ENCODE peak calls at places on chromosomes 6 and 20, in seven cellular contexts. F, R, M, Y, O, X and L are unnamed samples.

GRCh38 chr6:122799916-122800701 is 11.1 kb downstream of the SMPDL3A start:
- DNase-seq in F (no peak), M (no peak), R (no peak), Y (no peak), O (no peak), X (no peak), L (no peak)

GRCh38 chr6:111767752-111768430 is 105.4 kb downstream of the FYN start:
- DNase-seq in O (no peak), F (no peak), Y (no peak), R (no peak), M (no peak), X (no peak), L (no peak)

GRCh38 chr6:106973841-106974336 is 640 bp downstream of the CD24 start:
- DNase-seq in Y (no peak), F (no peak), M (peak), X (no peak), R (no peak), O (peak), L (no peak)

GRCh38 chr20:42706762-42707161 is 482.9 kb downstream of the PTPRT start:
- DNase-seq in F (no peak), Y (no peak), R (no peak), X (no peak), O (no peak), M (no peak), L (no peak)

GRCh38 chr6:27688014-27688586 is 215.2 kb upstream of the ZNF184 start:
- DNase-seq in O (peak), X (peak), R (peak), F (peak), Y (peak), M (peak), L (peak)

GRCh38 chr20:48047453-48047852 is 262.2 kb upstream of the SULF2 start:
- DNase-seq in X (no peak), O (no peak), M (no peak), F (no peak), Y (no peak), R (no peak), L (no peak)

GRCh38 chr6:51529240-51529639 is 558.2 kb downstream of the PKHD1 start:
- DNase-seq in R (no peak), X (no peak), Y (no peak), O (no peak), M (no peak), F (no peak), L (no peak)

GRCh38 chr6:38021029-38021428 is 201.5 kb downstream of the ZFAND3 start:
- DNase-seq in F (no peak), M (no peak), R (no peak), Y (no peak), X (no peak), O (no peak), L (no peak)

GRCh38 chr6:162014069-162014811 is 713.3 kb downstream of the PRKN start:
- DNase-seq in X (no peak), F (no peak), R (no peak), Y (no peak), O (no peak), M (peak), L (no peak)

GRCh38 chr20:25272223-25273000 is 24.5 kb downstream of the PYGB start:
- DNase-seq in R (no peak), O (no peak), Y (peak), F (no peak), M (no peak), X (no peak), L (peak)

GRCh38 chr20:45337367-45338120 is 10.7 kb downstream of the SDC4 start:
- DNase-seq in M (no peak), Y (peak), O (peak), R (no peak), X (no peak), F (peak), L (no peak)

GRCh38 chr6:43113431-43114260 is 37.5 kb downstream of the PTK7 start:
- DNase-seq in X (no peak), F (no peak), O (no peak), Y (no peak), M (no peak), R (peak), L (no peak)

GRCh38 chr6:87029711-87030314 is 65.1 kb downstream of the CGA start:
- DNase-seq in R (no peak), O (no peak), Y (no peak), M (no peak), X (no peak), F (no peak), L (no peak)

GRCh38 chr6:156826290-156826955 is 49.2 kb downstream of the ARID1B start:
- DNase-seq in X (no peak), R (no peak), M (no peak), Y (no peak), F (no peak), O (no peak), L (no peak)

GRCh38 chr20:12198281-12198680 is 280.6 kb downstream of the BTBD3 start:
- DNase-seq in F (no peak), Y (no peak), R (no peak), O (no peak), M (no peak), X (no peak), L (no peak)

GRCh38 chr20:35320396-35321126 is 28.3 kb upstream of the FAM83C start:
- DNase-seq in X (no peak), O (no peak), F (no peak), Y (no peak), M (no peak), R (no peak), L (no peak)

GRCh38 chr6:56335733-56336132 is 88.4 kb upstream of the COL21A1 start:
- DNase-seq in Y (no peak), X (no peak), O (no peak), F (no peak), M (no peak), R (no peak), L (no peak)

GRCh38 chr6:16669227-16669626 is 92.0 kb downstream of the ATXN1 start:
- DNase-seq in F (no peak), Y (no peak), M (no peak), R (no peak), X (peak), O (no peak), L (no peak)

GRCh38 chr6:107419747-107420146 is 39.6 kb downstream of the PDSS2 start:
- DNase-seq in X (no peak), Y (no peak), R (no peak), O (no peak), F (no peak), M (no peak), L (no peak)

GRCh38 chr6:132504757-132505156 is 8.2 kb downstream of the STX7 start:
- DNase-seq in X (no peak), M (no peak), R (no peak), Y (no peak), O (no peak), F (peak), L (no peak)

GRCh38 chr6:73340048-73340447 is 14.0 kb downstream of the DPPA5 start:
- DNase-seq in O (no peak), R (no peak), X (no peak), Y (no peak), F (no peak), M (no peak), L (no peak)

DNA sequence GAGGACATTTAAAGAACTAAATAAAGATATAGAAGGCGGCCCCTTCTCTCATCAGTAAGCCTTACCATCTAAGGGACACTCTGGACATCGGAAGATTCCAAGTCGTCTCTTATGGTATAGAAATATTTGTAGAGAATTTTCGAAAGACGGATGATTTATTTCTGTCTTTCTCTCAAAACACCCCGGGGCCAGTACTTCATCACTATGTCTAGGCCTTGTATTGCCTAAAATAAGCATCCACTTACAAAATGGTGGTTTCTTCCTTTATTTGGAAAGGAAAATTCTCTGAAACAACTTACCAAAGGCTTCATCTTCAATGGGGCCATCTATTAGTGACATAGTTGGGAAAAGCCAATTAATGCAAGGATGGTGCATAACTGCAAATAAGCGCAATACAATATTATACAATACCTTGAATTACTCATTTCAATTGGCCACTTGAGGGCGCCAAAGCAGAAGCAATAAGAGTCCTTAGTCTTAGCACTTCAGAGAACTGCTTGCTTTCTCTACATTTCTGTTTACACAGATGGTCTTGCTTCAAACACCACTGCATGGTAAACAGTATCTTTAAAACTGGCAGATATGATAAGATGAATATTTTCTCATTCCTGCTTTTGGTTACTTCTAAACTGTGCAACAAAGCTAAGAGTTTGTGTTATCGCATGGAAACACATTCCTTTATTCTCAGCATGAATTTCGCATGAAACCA is 113.2 kb downstream of the VIP start:
- DNase-seq in Y (no peak), F (peak), O (peak), M (peak), R (peak), X (peak), L (peak)
- TF ChIP-seq CTCF in Y (peak), F (peak), O (peak), M (peak), R (peak), X (peak), L (peak)

GRCh38 chr6:3237761-3238662 is 10.6 kb upstream of the TUBB2B start:
- DNase-seq in F (no peak), X (no peak), Y (no peak), O (peak), M (no peak), R (no peak), L (no peak)

GRCh38 chr6:3240595-3240994 is 13.1 kb upstream of the TUBB2B start:
- DNase-seq in F (no peak), M (no peak), R (no peak), Y (no peak), O (no peak), X (no peak), L (no peak)

GRCh38 chr6:3235486-3235885 is 8.0 kb upstream of the TUBB2B start:
- DNase-seq in M (no peak), X (no peak), Y (peak), F (no peak), R (no peak), O (peak), L (no peak)

GRCh38 chr6:3235969-3236368 is 8.5 kb upstream of the TUBB2B start:
- DNase-seq in F (no peak), R (no peak), O (peak), X (no peak), M (no peak), Y (no peak), L (no peak)

DNA sequence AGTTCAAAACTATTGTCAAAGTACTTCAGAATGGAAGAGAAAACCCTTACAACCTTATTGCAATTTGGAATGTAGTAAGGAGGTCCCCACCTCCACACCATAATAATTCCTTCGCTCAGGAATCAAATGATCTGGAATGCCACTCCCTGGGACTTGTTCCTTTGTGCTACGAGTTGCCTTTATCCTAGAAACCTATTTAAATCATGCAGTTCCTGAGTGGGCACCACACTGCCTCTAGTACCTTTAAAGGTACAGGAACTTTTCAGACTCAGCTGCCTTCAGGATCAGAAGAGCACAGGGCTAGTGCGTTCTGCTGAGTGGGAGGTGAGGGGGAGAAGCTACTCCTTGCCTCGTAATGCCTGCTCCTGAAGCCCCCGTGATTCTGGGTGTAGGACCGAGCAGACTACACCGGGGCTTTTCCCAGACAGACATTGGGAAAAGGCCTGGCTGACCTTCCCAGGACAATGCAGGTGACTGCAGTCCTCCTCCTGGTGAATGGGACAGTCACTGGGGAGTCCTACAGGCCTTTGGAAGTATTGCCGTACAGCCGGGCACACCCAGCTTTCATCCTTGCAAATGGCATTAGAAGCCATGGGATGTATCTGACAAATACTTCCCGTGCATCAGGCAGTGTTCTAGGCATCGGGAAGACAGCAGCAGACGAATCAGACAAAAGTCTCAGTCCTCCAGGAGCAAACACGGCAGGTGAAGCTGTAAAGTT is 11.8 kb upstream of the TUBB2B start:
- DNase-seq in R (no peak), F (no peak), M (no peak), Y (no peak), O (peak), X (no peak), L (no peak)
- TF ChIP-seq CTCF in R (peak), F (no peak), M (peak), Y (no peak), O (peak), X (no peak), L (no peak)

GRCh38 chr6:5728726-5729434 is 277.8 kb downstream of the NRN1 start:
- DNase-seq in X (no peak), R (peak), F (no peak), M (no peak), O (peak), Y (no peak), L (no peak)

GRCh38 chr6:5730586-5731263 is 276.0 kb downstream of the NRN1 start:
- DNase-seq in Y (no peak), R (no peak), X (no peak), O (no peak), F (no peak), M (no peak), L (no peak)

GRCh38 chr6:5731435-5731834 is 275.3 kb downstream of the NRN1 start:
- DNase-seq in X (no peak), F (no peak), Y (no peak), O (no peak), M (no peak), R (no peak), L (no peak)

GRCh38 chr6:5726976-5727718 is 279.6 kb downstream of the NRN1 start:
- DNase-seq in O (peak), F (no peak), X (no peak), Y (no peak), R (no peak), M (no peak), L (no peak)

DNA sequence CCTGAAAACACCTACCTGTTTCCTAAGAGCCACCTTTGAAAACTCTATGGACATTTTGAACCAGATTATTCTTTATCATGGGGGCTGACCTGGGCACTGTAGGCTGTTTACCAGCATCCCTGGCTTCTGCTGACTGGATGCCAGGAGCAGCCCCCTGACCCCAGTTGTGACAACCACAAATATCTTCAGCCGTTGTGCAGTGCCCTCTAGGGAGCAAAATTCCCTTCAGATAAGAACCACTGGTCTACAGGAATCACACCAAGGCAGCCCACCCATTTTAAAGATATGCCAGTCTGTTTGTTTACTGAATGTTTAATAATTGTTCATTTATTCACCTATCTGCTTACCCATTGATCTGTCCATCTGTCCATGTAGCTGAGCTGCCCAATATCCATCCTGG is 276.9 kb downstream of the NRN1 start:
- DNase-seq in R (no peak), X (no peak), Y (no peak), F (no peak), M (no peak), O (no peak), L (no peak)
- TF ChIP-seq CTCF in R (no peak), X (no peak), Y (no peak), F (no peak), M (no peak), O (peak), L (no peak)

DNA sequence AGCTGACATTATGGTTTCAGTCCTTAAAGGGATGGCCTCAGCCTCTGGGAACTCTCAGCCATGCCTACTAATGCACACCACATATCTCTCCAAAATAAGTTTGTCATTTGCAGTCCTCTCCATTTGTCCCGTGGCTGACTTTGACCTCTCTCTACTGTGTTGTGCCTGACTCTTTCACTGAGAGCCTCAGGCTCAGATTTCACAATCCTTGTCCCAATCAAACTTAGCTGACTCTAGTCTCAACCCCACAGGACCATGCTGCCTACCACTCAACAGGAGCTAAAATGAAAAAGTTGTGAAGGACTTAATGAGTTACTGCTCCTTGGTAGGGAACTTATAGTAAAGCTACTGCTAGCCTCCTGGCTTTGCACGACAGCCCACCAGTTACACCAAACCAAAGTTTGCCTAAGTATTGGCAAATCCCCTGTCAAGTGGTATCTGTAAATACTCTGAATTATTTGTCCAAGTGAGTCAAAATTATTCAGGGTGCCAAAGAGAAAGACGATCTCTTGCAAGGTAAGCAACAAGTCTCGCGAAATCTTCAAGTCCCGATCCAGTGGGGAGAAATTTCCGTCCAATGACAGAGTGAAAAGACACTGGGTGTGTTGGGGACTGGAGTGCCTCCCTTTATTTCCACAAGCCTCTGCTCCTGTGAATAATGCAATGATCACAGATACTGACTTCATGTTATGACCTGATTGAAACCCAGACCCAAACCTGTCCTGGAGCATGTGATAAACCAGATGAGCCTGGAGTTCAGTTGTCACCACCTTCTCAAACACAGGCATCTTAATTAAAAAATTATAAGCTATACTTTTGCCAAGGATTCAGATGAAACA is 124.4 kb upstream of the FOXQ1 start:
- DNase-seq in X (no peak), Y (no peak), O (no peak), F (no peak), R (no peak), M (no peak), L (no peak)
- TF ChIP-seq CTCF in X (no peak), Y (no peak), O (no peak), F (no peak), R (no peak), M (no peak), L (no peak)

GRCh38 chr6:169212436-169212835 is 41.2 kb downstream of the THBS2 start:
- DNase-seq in X (no peak), Y (no peak), O (no peak), R (no peak), F (no peak), M (no peak), L (no peak)

GRCh38 chr6:169213814-169214520 is 39.7 kb downstream of the THBS2 start:
- DNase-seq in F (peak), O (no peak), M (no peak), X (no peak), R (no peak), Y (peak), L (no peak)

GRCh38 chr6:169215201-169215661 is 38.4 kb downstream of the THBS2 start:
- DNase-seq in X (no peak), F (no peak), Y (no peak), M (no peak), O (no peak), R (no peak), L (no peak)

GRCh38 chr6:169211881-169212280 is 41.8 kb downstream of the THBS2 start:
- DNase-seq in Y (no peak), M (no peak), O (no peak), R (no peak), X (no peak), F (no peak), L (no peak)

GRCh38 chr6:169212897-169213813 is 40.5 kb downstream of the THBS2 start:
- DNase-seq in O (peak), F (peak), R (peak), X (peak), M (peak), Y (peak), L (peak)
- TF ChIP-seq CTCF in O (peak), F (peak), R (peak), X (no peak), M (no peak), Y (peak), L (no peak)

GRCh38 chr6:166435574-166435973 is 52.8 kb upstream of the MPC1 start:
- DNase-seq in M (no peak), X (peak), Y (no peak), O (no peak), R (no peak), F (no peak), L (peak)
- TF ChIP-seq CTCF in M (no peak), X (peak), Y (no peak), O (peak), R (no peak), F (no peak), L (peak)